ENCODE peak calls at places on chromosomes 12 and 14, in six cellular contexts. J, Z, X, D, C and W are unnamed samples.

GRCh38 chr12:52190860-52191729 is 719 bp downstream of the KRT80 start:
- DNase-seq in J (no peak), Z (no peak), X (peak; percentile 68), D (no peak), C (no peak), W (no peak)

GRCh38 chr12:116867523-116867922 is 13.7 kb downstream of the HRK start:
- DNase-seq in J (no peak), Z (no peak), X (no peak), D (no peak), C (no peak), W (no peak)

GRCh38 chr14:61749867-61750266 is 12.4 kb upstream of the SNAPC1 start:
- DNase-seq in J (no peak), Z (peak; percentile 78), X (no peak), D (peak; percentile 60), C (no peak), W (no peak)

GRCh38 chr12:13039557-13039956 is 4.6 kb upstream of the FAM234B start:
- DNase-seq in J (no peak), Z (no peak), X (no peak), D (no peak), C (no peak), W (no peak)

GRCh38 chr12:59649203-59649602 is 53.4 kb downstream of the SLC16A7 start:
- DNase-seq in J (no peak), Z (no peak), X (no peak), D (no peak), C (no peak), W (no peak)

GRCh38 chr12:6850796-6851152 is 312 bp downstream of the CDCA3 start:
- DNase-seq in J (no peak), Z (no peak), X (no peak), D (no peak), C (no peak), W (no peak)

GRCh38 chr12:32583535-32583934 is 95.6 kb upstream of the DNM1L start:
- DNase-seq in J (peak; percentile 53), Z (no peak), X (peak; percentile 48), D (no peak), C (no peak), W (no peak)

GRCh38 chr14:90533591-90534021 is 136.8 kb downstream of the CALM1 start:
- DNase-seq in J (no peak), Z (no peak), X (no peak), D (no peak), C (no peak), W (no peak)

GRCh38 chr12:58029260-58029659 is 87.9 kb downstream of the ATP23 start:
- DNase-seq in J (no peak), Z (no peak), X (no peak), D (no peak), C (no peak), W (no peak)

GRCh38 chr12:75120202-75120774 is 89.4 kb downstream of the KCNC2 start:
- DNase-seq in J (no peak), Z (no peak), X (no peak), D (no peak), C (no peak), W (no peak)

GRCh38 chr12:132638541-132639408 is 20.2 kb downstream of the P2RX2 start:
- DNase-seq in J (peak; percentile 69), Z (no peak), X (peak; percentile 50), D (peak; percentile 23), C (no peak), W (no peak)

GRCh38 chr14:76768201-76768656 is 7.0 kb downstream of the VASH1 start:
- DNase-seq in J (peak; percentile 52), Z (no peak), X (no peak), D (peak; percentile 84), C (peak; percentile 72), W (no peak)

GRCh38 chr12:59067068-59067467 is 146.8 kb upstream of the LRIG3 start:
- DNase-seq in J (peak; percentile 68), Z (no peak), X (peak; percentile 35), D (no peak), C (no peak), W (peak; percentile 85)

GRCh38 chr12:33588082-33588712 is 148.6 kb upstream of the SYT10 start:
- DNase-seq in J (peak; percentile 93), Z (no peak), X (peak; percentile 1), D (no peak), C (no peak), W (peak; percentile 85)

GRCh38 chr12:116247377-116247776 is 30.1 kb downstream of the MED13L start:
- DNase-seq in J (peak; percentile 42), Z (no peak), X (peak; percentile 74), D (peak; percentile 20), C (no peak), W (no peak)

GRCh38 chr14:69543341-69544249 is 31.1 kb downstream of the CCDC177 start:
- DNase-seq in J (peak; percentile 96), Z (no peak), X (peak; percentile 98), D (no peak), C (peak; percentile 43), W (peak; percentile 78)

GRCh38 chr12:100114574-100114973 is 28.1 kb downstream of the BLTP3B start:
- DNase-seq in J (no peak), Z (no peak), X (no peak), D (no peak), C (no peak), W (no peak)

GRCh38 chr12:65824314-65824563 is at the start of gene HMGA2:
- DNase-seq in J (peak; percentile 81), Z (no peak), X (no peak), D (no peak), C (no peak), W (no peak)

GRCh38 chr14:21044106-21044618 is 2.0 kb downstream of the RNASE7 start:
- DNase-seq in J (no peak), Z (peak; percentile 32), X (no peak), D (no peak), C (no peak), W (peak; percentile 69)

GRCh38 chr12:102067574-102068258 is 5.9 kb upstream of the WASHC3 start:
- DNase-seq in J (no peak), Z (no peak), X (no peak), D (no peak), C (no peak), W (no peak)

GRCh38 chr12:66111605-66112004 is 18.9 kb downstream of the LLPH start:
- DNase-seq in J (peak; percentile 40), Z (no peak), X (no peak), D (no peak), C (no peak), W (no peak)

GRCh38 chr14:99838555-99839193 is 45.5 kb downstream of the EML1 start:
- DNase-seq in J (peak; percentile 39), Z (no peak), X (peak; percentile 24), D (peak; percentile 75), C (no peak), W (no peak)

GRCh38 chr12:87270894-87271293 is 758.3 kb downstream of the C12orf50 start:
- DNase-seq in J (peak; percentile 55), Z (no peak), X (peak; percentile 47), D (no peak), C (no peak), W (no peak)

GRCh38 chr12:92745874-92746553 is 43.2 kb downstream of the PLEKHG7 start:
- DNase-seq in J (peak; percentile 96), Z (peak; percentile 12), X (peak; percentile 97), D (no peak), C (no peak), W (no peak)

GRCh38 chr12:3726455-3726854 is 26.5 kb downstream of the CRACR2A start:
- DNase-seq in J (no peak), Z (no peak), X (no peak), D (no peak), C (no peak), W (no peak)

GRCh38 chr12:68222336-68222735 is 3.3 kb downstream of the IL26 start:
- DNase-seq in J (peak; percentile 76), Z (peak; percentile 10), X (peak; percentile 11), D (no peak), C (no peak), W (peak; percentile 10)

GRCh38 chr12:132084681-132085635 is 59.2 kb downstream of the DDX51 start:
- DNase-seq in J (peak; percentile 52), Z (peak; percentile 41), X (peak; percentile 79), D (peak; percentile 85), C (peak; percentile 71), W (peak; percentile 85)

GRCh38 chr12:52349196-52349595 is 18.1 kb downstream of the KRT85 start:
- DNase-seq in J (peak; percentile 34), Z (no peak), X (peak; percentile 67), D (no peak), C (no peak), W (no peak)

GRCh38 chr12:111056618-111057521 is 136.5 kb upstream of the MYL2 start:
- DNase-seq in J (no peak), Z (no peak), X (no peak), D (no peak), C (peak; percentile 68), W (no peak)